ENCODE peak calls at places on chromosomes 13 and 19, in five cellular contexts. U is A549, E is aorta, Q is right atrium auricular region, O is breast epithelium. S is an unnamed sample. For H3K4me1 and H3K9me3, the result is how much of the 10 kb centered on the place peaks cover.

GRCh38 chr13:29975287-29975686 is 124.9 kb upstream of the UBL3 start:
- DNase-seq in O (no peak), E (no peak), U (no peak), Q (no peak), S (no peak)

GRCh38 chr13:44188257-44188656 is 185.4 kb upstream of the SERP2 start:
- DNase-seq in O (no peak), U (peak), E (no peak), Q (no peak), S (no peak)

GRCh38 chr13:46207828-46208227 is 3.9 kb upstream of the LRRC63 start:
- DNase-seq in Q (no peak), O (no peak), E (no peak), U (no peak), S (no peak)

GRCh38 chr19:29323972-29324680 is 111.2 kb upstream of the UQCRFS1 start:
- DNase-seq in O (no peak), E (no peak), U (no peak), Q (peak), S (no peak)

GRCh38 chr13:59247166-59247565 is 916.6 kb downstream of the DIAPH3 start:
- DNase-seq in O (no peak), U (no peak), Q (no peak), E (no peak), S (peak)

GRCh38 chr13:105804561-105805190 is 730.8 kb downstream of the EFNB2 start:
- DNase-seq in E (peak), Q (no peak), U (no peak), O (no peak), S (no peak)

GRCh38 chr13:113906566-113906965 is 42.7 kb upstream of the GAS6 start:
- DNase-seq in O (peak), E (no peak), Q (peak), U (no peak), S (no peak)

GRCh38 chr13:26977541-26977940 is 194.1 kb downstream of the USP12 start:
- DNase-seq in E (no peak), U (no peak), Q (no peak), O (no peak), S (peak)

GRCh38 chr13:64263285-64263684 is 2847.6 kb upstream of the PCDH20 start:
- DNase-seq in O (no peak), U (no peak), Q (no peak), E (no peak), S (no peak)

GRCh38 chr13:44044544-44045178 is 165.0 kb downstream of the LACC1 start:
- DNase-seq in Q (no peak), U (peak), O (no peak), E (no peak), S (no peak)

GRCh38 chr13:94342436-94343242 is 136.8 kb downstream of the DCT start:
- DNase-seq in U (no peak), Q (no peak), O (no peak), E (no peak), S (no peak)

GRCh38 chr13:79807554-79807953 is 326.6 kb downstream of the NDFIP2 start:
- DNase-seq in E (no peak), O (no peak), U (no peak), Q (no peak), S (no peak)

GRCh38 chr19:44698492-44699201 is at the start of gene CEACAM16:
- DNase-seq in U (no peak), E (no peak), Q (no peak), O (no peak), S (peak)

GRCh38 chr19:3508771-3509535 is 2.8 kb downstream of the FZR1 start:
- DNase-seq in Q (no peak), O (no peak), U (no peak), E (no peak), S (no peak)

DNA sequence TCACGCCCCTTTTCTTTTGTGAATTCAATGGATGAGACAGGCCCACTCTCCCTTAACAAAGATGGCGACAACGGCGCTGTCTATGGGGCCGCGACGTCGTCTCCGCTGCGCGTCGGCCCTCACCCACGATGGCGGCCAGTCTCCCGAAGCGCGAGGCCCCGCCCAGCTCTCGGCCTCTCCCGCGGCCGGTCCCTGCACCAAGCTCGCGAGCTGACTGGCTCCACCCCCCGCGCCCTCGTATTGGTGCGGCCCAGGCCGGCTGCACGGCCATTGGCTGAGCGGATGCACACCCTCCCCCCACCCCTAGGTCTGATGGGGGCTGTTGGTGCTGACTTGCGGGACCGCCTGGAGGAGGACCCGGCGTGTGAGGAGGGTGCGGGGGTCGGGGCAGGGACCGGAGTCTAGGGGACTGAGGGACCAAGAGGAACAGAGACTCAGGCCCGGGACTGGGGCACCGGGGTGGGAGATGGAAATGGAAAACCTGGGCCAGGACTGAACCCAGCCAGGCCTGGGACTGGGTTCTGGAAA is 4.8 kb downstream of the SPHK2 start:
- DNase-seq in U (peak), Q (peak), E (peak), O (peak), S (peak)
- H3K4me1 ChIP-seq in U (under half), Q (under half), E (under half), O (under half), S (under half)

DNA sequence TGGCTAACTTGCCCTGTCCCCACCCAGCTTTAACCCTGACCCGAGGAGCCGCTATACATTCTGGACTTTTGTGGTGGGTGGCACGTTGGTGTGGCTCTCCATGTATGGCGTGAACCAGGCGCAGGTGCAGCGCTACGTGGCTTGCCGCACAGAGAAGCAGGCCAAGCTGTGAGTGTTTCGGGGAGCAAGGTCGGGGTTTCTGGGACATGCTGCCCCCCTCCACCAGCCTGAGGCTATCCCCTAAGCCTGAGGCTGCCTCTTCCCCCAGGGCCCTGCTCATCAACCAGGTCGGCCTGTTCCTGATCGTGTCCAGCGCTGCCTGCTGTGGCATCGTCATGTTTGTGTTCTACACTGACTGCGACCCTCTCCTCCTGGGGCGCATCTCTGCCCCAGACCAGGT is 6.0 kb downstream of the SLC5A5 start:
- DNase-seq in O (no peak), E (no peak), U (no peak), Q (no peak), S (no peak)
- H3K4me3 ChIP-seq in O (no peak), E (no peak), U (no peak), Q (no peak), S (no peak)

GRCh38 chr19:11890634-11891033 is 3.1 kb downstream of the ZNF69 start:
- DNase-seq in Q (no peak), E (no peak), O (no peak), U (no peak), S (no peak)
- H3K9me3 ChIP-seq in Q (under half), E (under half), O (under half), U (under half), S (under half)

DNA sequence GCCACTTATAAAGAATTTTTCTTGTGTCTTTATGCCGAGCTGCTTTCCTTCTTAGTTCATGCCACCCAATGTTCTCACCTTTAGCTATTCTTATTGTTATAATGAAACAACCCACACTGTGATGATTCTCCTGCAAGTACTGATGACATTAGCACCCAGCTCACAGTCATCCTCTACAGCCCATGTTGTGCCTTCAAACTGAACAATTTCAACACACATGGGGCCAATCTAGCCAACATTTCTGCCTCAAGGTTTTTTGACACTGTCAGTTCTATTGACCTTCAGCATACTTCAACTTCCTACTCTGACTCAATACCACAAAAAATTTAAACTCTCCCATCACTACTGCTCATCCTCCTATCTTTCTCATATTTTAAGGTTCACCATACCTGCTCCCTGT is 752.4 kb downstream of the FGF9 start:
- DNase-seq in O (no peak), E (no peak), U (no peak), Q (no peak), S (no peak)
- H3K4me1 ChIP-seq in O (under half), E (under half), U (under half), Q (under half), S (under half)

GRCh38 chr19:798415-799075 is 1.3 kb downstream of the PTBP1 start:
- DNase-seq in U (no peak), O (no peak), E (peak), Q (no peak), S (peak)

GRCh38 chr19:799076-799881 is 2.0 kb downstream of the PTBP1 start:
- DNase-seq in U (no peak), E (no peak), Q (no peak), O (no peak), S (peak)

GRCh38 chr19:801861-802496 is 4.7 kb downstream of the PTBP1 start:
- DNase-seq in U (no peak), Q (no peak), E (no peak), O (no peak), S (peak)

GRCh38 chr19:801030-801860 is 4.0 kb downstream of the PTBP1 start:
- DNase-seq in Q (peak), U (no peak), O (no peak), E (peak), S (peak)

DNA sequence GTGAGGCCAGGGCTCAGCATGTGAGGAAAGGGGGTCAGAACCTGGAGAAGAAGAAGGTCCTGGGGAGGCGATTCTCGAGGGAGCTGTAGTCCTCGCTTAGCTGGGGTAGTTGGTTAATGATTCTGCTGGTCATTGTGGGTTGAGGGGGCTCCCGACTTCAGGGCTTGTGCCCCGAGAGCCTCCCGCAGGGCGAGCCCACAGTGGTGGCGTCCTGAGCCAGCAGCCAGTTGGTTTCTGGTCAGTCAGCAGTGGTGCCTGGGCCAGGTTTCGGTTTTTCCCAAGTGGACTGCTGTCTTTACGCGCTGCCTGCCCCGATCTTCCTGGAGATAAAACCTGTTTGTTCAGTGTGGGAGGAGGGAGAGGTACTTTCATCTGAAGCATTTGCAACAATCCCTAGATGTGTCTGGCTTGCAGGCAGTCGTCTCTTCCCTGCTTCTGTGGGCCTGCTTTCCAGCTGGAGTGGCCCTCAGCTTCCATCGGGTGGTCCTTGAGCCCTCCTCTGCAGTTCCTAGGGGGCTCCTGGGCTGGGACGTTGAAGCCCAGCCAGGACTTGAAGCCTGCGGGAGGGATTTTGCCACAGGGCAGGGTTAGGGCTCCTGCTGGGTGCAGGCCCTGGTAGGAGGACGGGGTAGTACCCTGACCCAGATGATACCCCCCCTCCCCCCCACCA is 3.2 kb downstream of the PTBP1 start:
- DNase-seq in U (no peak), O (peak), E (no peak), Q (no peak), S (peak)
- H3K4me3 ChIP-seq in U (peak), O (peak), E (no peak), Q (peak), S (no peak)

DNA sequence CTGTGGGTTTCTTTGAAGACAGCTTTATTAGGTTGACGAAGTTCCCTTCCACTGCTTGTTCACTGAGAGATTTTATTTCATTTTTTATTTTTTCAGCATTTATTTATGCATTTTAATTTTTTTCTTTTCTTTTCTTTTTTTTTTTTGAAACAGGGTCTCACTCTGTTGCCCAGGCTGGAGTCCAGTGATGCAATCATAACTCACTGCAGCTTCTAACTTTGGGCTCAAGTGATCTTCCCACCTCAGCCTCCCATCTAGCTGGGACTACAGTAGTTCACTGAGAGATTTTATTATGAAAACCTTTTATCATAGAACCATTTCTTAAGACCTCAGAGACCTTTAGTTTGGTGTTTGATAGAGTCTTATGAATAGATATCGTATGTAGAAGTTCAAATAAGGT is 10.3 kb upstream of the ZNF177 start:
- DNase-seq in Q (no peak), U (no peak), E (no peak), O (no peak), S (no peak)
- H3K9me3 ChIP-seq in Q (under half), U (under half), E (under half), O (half or more), S (half or more)